ENCODE peak calls at places on chromosomes 1 and 21, in ten cellular contexts. L, N, Z, T, H, I, V, U, S and M are unnamed samples. For H3K4me1 and H3K36me3, the result is how much of the 10 kb centered on the place peaks cover.

GRCh38 chr1:105483436-105483835 is 1573.0 kb upstream of the PRMT6 start:
- DNase-seq in H (no peak), L (no peak), S (no peak), N (peak), T (no peak), I (no peak), V (no peak), U (no peak), Z (no peak), M (no peak)

GRCh38 chr21:28193189-28193588 is 799.5 kb downstream of the LTN1 start:
- DNase-seq in S (no peak), V (no peak), U (no peak), N (no peak), T (no peak), Z (no peak), H (no peak), I (no peak), L (peak), M (no peak)

GRCh38 chr1:236627717-236628116 is 23.4 kb upstream of the HEATR1 start:
- DNase-seq in Z (no peak), I (peak), L (no peak), U (no peak), V (no peak), S (no peak), T (no peak), N (no peak), H (no peak), M (no peak)

GRCh38 chr1:182397653-182398388 is 2.6 kb downstream of the TEDDM1 start:
- DNase-seq in V (peak), S (peak), L (no peak), Z (no peak), H (no peak), I (no peak), T (no peak), U (no peak), N (peak), M (no peak)

GRCh38 chr1:160801836-160802580 is 6.0 kb downstream of the LY9 start:
- DNase-seq in N (no peak), Z (no peak), H (no peak), T (no peak), L (no peak), S (no peak), V (no peak), U (no peak), I (no peak), M (no peak)

GRCh38 chr1:77347646-77348045 is 65.8 kb downstream of the AK5 start:
- DNase-seq in S (no peak), L (peak), H (peak), N (peak), T (no peak), Z (peak), I (no peak), U (no peak), V (no peak), M (no peak)

GRCh38 chr1:150875197-150876110 is 945 bp downstream of the ARNT start:
- DNase-seq in H (no peak), V (no peak), S (no peak), U (no peak), L (no peak), T (no peak), I (no peak), Z (peak), N (no peak), M (peak)

GRCh38 chr1:28394136-28394535 is 24.6 kb downstream of the PHACTR4 start:
- DNase-seq in H (no peak), I (no peak), U (no peak), Z (no peak), V (no peak), L (no peak), T (no peak), S (no peak), N (no peak), M (no peak)

GRCh38 chr21:31659286-31660133 is at the start of gene SOD1:
- DNase-seq in S (peak), N (peak), L (peak), I (peak), T (peak), H (peak), Z (peak), U (peak), V (peak), M (peak)

GRCh38 chr1:224149733-224150132 is 33.3 kb upstream of the DEGS1 start:
- DNase-seq in L (no peak), N (no peak), H (no peak), I (no peak), V (no peak), Z (no peak), U (no peak), S (no peak), T (no peak), M (no peak)

GRCh38 chr1:66452982-66453381 is 81.0 kb upstream of the SGIP1 start:
- DNase-seq in N (no peak), Z (no peak), L (no peak), T (no peak), I (no peak), U (no peak), V (no peak), H (no peak), S (no peak), M (no peak)

GRCh38 chr1:53710584-53710983 is 28.4 kb downstream of the GLIS1 start:
- DNase-seq in Z (no peak), H (no peak), T (no peak), I (no peak), V (no peak), U (peak), S (no peak), N (no peak), L (no peak), M (no peak)

GRCh38 chr21:38984982-38985422 is 179.3 kb downstream of the ETS2 start:
- DNase-seq in I (no peak), L (peak), T (no peak), S (no peak), Z (no peak), N (peak), U (no peak), H (no peak), V (no peak), M (no peak)

GRCh38 chr1:240663160-240663879 is 51.4 kb upstream of the GREM2 start:
- DNase-seq in N (peak), H (no peak), L (no peak), V (no peak), Z (no peak), T (no peak), S (no peak), U (no peak), I (no peak), M (no peak)

GRCh38 chr1:180886338-180886737 is 26.4 kb upstream of the KIAA1614 start:
- DNase-seq in S (no peak), V (no peak), Z (no peak), I (no peak), H (no peak), L (no peak), U (no peak), N (no peak), T (no peak), M (no peak)

GRCh38 chr1:218804014-218804785 is 369.5 kb upstream of the LYPLAL1 start:
- DNase-seq in N (no peak), T (no peak), V (no peak), Z (no peak), U (no peak), I (no peak), L (no peak), H (no peak), S (no peak), M (no peak)

GRCh38 chr1:99943238-99943794 is 26.5 kb upstream of the SLC35A3 start:
- DNase-seq in U (no peak), S (no peak), T (no peak), V (no peak), L (peak), N (peak), H (no peak), I (no peak), Z (peak), M (peak)

GRCh38 chr1:207128336-207128921 is 24.4 kb downstream of the C4BPA start:
- DNase-seq in N (no peak), T (no peak), Z (no peak), L (peak), V (no peak), U (no peak), S (no peak), I (no peak), H (peak), M (no peak)

GRCh38 chr1:59971464-59971911 is 44.9 kb upstream of the CYP2J2 start:
- DNase-seq in I (peak), L (peak), S (peak), H (peak), N (no peak), V (peak), Z (peak), T (peak), U (peak), M (peak)

GRCh38 chr1:240046000-240046399 is 45.7 kb upstream of the FMN2 start:
- DNase-seq in N (no peak), Z (no peak), S (no peak), T (no peak), L (no peak), H (no peak), I (no peak), V (no peak), U (no peak), M (no peak)

GRCh38 chr1:20719871-20720620 is 2.2 kb upstream of the KIF17 start:
- DNase-seq in Z (no peak), I (peak), S (peak), T (no peak), V (no peak), L (no peak), U (peak), H (no peak), N (no peak), M (no peak)

GRCh38 chr1:248814351-248814750 is 11.4 kb downstream of the SH3BP5L start:
- DNase-seq in Z (peak), N (no peak), L (no peak), T (no peak), I (no peak), S (no peak), V (no peak), H (peak), U (no peak), M (no peak)

GRCh38 chr1:172670316-172670715 is 11.4 kb downstream of the FASLG start:
- DNase-seq in Z (no peak), N (no peak), T (no peak), I (no peak), U (no peak), V (no peak), H (no peak), S (no peak), L (no peak), M (no peak)

GRCh38 chr1:7458946-7459345 is 312.1 kb upstream of the VAMP3 start:
- DNase-seq in S (no peak), V (no peak), U (no peak), T (no peak), N (no peak), I (no peak), Z (no peak), H (no peak), L (no peak), M (no peak)

GRCh38 chr1:154847891-154848290 is 22.2 kb downstream of the KCNN3 start:
- DNase-seq in S (no peak), U (no peak), Z (no peak), L (peak), V (no peak), H (no peak), N (no peak), I (peak), T (no peak), M (no peak)

GRCh38 chr21:35525443-35525842 is 476.3 kb upstream of the RUNX1 start:
- DNase-seq in U (no peak), V (no peak), S (no peak), Z (no peak), L (no peak), H (no peak), N (no peak), I (no peak), T (no peak), M (no peak)

GRCh38 chr1:221462345-221462744 is 279.5 kb downstream of the DUSP10 start:
- DNase-seq in U (no peak), L (no peak), T (no peak), I (no peak), S (no peak), Z (no peak), V (no peak), N (no peak), H (no peak), M (no peak)

GRCh38 chr21:29656504-29657227 is 283.1 kb downstream of the GRIK1 start:
- DNase-seq in I (no peak), L (peak), S (no peak), V (no peak), T (no peak), U (no peak), N (peak), Z (peak), H (peak), M (no peak)

GRCh38 chr1:153422450-153423068 is 6.2 kb downstream of the S100A7A start:
- DNase-seq in T (peak), Z (peak), U (no peak), S (peak), H (peak), L (peak), V (peak), I (peak), N (peak), M (peak)

GRCh38 chr1:9691108-9691445 is 39.5 kb downstream of the PIK3CD start:
- DNase-seq in N (peak), U (no peak), I (no peak), S (no peak), L (no peak), Z (no peak), H (peak), T (no peak), V (no peak), M (no peak)

GRCh38 chr1:7871136-7871535 is 18.3 kb upstream of the UTS2 start:
- DNase-seq in V (no peak), T (no peak), Z (no peak), U (no peak), L (no peak), N (no peak), S (no peak), H (no peak), I (no peak), M (no peak)

GRCh38 chr1:33004628-33005027 is 32.1 kb downstream of the AK2 start:
- DNase-seq in Z (no peak), S (no peak), N (peak), L (no peak), V (no peak), H (no peak), I (no peak), T (no peak), U (no peak), M (no peak)

GRCh38 chr1:26023826-26024225 is 2.3 kb downstream of the EXTL1 start:
- DNase-seq in N (no peak), L (peak), V (no peak), Z (no peak), T (no peak), H (no peak), S (no peak), U (no peak), I (no peak), M (no peak)

GRCh38 chr21:32388306-32388705 is 4.5 kb downstream of the URB1 start:
- DNase-seq in Z (no peak), H (no peak), S (no peak), T (no peak), L (no peak), I (no peak), V (no peak), N (no peak), U (no peak), M (no peak)

GRCh38 chr1:205391386-205391785 is 30.5 kb downstream of the LEMD1 start:
- DNase-seq in N (no peak), I (no peak), Z (no peak), V (no peak), T (no peak), L (no peak), S (no peak), U (no peak), H (peak), M (peak)

GRCh38 chr21:45228171-45228641 is 59.5 kb downstream of the POFUT2 start:
- DNase-seq in S (no peak), N (peak), H (peak), V (no peak), L (peak), Z (no peak), T (peak), I (no peak), U (peak), M (no peak)

GRCh38 chr1:16241116-16241763 is 4.3 kb upstream of the CPLANE2 start:
- DNase-seq in T (no peak), H (no peak), N (no peak), V (no peak), U (peak), I (no peak), Z (no peak), L (no peak), S (no peak), M (no peak)

GRCh38 chr1:27508139-27508665 is 18.2 kb upstream of the WASF2 start:
- DNase-seq in U (no peak), T (no peak), I (peak), N (no peak), S (no peak), Z (peak), H (no peak), V (no peak), L (no peak), M (no peak)

GRCh38 chr1:201383647-201384405 is 6.3 kb upstream of the TNNT2 start:
- DNase-seq in H (no peak), V (no peak), I (peak), T (no peak), U (no peak), S (no peak), Z (no peak), L (peak), N (peak), M (no peak)

GRCh38 chr1:247332215-247332900 is 691 bp upstream of the ZNF496 start:
- DNase-seq in L (peak), N (no peak), V (peak), T (peak), I (peak), U (peak), H (peak), Z (peak), S (peak), M (peak)

DNA sequence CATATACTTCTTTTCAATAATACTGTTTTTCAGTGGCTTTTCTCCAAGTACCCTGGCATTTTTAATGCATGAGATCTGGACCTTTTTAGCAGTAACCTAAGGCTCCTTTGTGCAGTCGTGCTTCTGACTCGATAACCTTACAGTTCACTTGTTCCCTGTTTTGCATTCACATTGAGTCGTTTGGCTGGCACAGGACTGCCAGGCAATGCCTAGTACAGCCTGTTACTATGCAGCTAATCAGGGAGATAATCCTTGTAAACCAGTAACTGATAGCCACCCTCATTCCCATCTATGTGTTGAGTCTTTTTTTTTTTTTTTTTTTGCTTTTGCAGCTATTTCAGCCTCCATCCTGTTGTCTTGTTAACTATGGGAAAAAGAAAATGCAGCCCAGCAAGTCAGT is 3.8 kb downstream of the ATP1B1 start:
- DNase-seq in I (no peak), U (no peak), L (no peak), V (peak), N (no peak), Z (no peak), H (no peak), S (no peak), T (no peak), M (peak)
- H3K27ac ChIP-seq in I (peak), U (peak), L (no peak), V (peak), N (peak), Z (no peak), H (peak), S (peak), T (no peak), M (peak)

GRCh38 chr1:198655464-198656121 is 16.8 kb downstream of the PTPRC start:
- DNase-seq in L (no peak), I (no peak), V (no peak), T (no peak), H (no peak), S (no peak), N (peak), U (no peak), Z (no peak), M (no peak)

GRCh38 chr1:198653815-198654413 is 15.1 kb downstream of the PTPRC start:
- DNase-seq in H (no peak), U (no peak), T (no peak), N (no peak), V (no peak), I (no peak), Z (no peak), S (no peak), L (no peak), M (no peak)

GRCh38 chr1:198660341-198661056 is 21.7 kb downstream of the PTPRC start:
- DNase-seq in Z (no peak), I (no peak), S (no peak), N (no peak), V (no peak), T (no peak), L (no peak), H (no peak), U (no peak), M (no peak)

GRCh38 chr1:198656500-198656932 is 17.7 kb downstream of the PTPRC start:
- DNase-seq in L (no peak), H (no peak), U (peak), S (peak), N (no peak), I (no peak), V (peak), Z (peak), T (peak), M (peak)

GRCh38 chr1:198657550-198658064 is 18.8 kb downstream of the PTPRC start:
- DNase-seq in Z (no peak), H (no peak), V (no peak), U (no peak), T (peak), N (peak), L (peak), I (no peak), S (no peak), M (no peak)
- H3K4me1 ChIP-seq in Z (under half), H (under half), V (under half), U (under half), T (half or more), N (under half), L (under half), I (under half), S (under half), M (under half)

GRCh38 chr1:2237773-2238172 is 9.7 kb downstream of the SKI start:
- DNase-seq in Z (no peak), U (no peak), L (no peak), V (no peak), S (no peak), T (no peak), N (no peak), H (no peak), I (no peak), M (no peak)
- H3K36me3 ChIP-seq in Z (under half), U (under half), L (under half), V (under half), S (under half), T (under half), N (under half), H (under half), I (under half), M (under half)

DNA sequence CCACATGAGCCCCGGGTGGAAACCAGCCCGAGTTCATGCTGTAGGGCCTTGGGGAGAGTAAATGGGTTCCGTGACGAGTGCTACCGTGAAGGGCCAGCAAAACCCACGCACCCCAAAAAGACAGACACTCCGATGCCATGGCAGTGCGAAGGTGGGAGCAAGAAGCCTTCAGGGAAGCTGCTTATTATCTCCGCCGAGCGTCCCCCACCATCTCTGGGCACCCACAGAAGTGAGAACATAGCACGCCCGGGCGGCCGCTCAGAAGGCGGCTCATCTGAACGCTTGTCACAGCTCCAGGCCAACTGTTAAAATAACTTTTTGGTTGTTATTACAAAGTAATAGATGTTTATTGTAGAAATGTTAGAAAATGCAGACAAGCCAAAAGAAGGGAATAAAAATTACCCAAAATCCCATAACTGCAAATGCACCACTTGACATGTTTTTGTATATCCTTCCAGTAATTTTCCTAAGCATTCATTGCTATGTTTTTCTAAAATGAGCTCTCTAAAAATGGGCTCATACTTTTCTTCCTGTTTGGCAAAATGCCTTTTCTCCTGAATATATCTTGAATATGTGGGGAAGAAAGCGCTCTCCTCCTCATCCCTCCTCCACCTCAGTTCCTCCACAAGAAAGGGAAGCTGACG is 234.9 kb downstream of the NPHP4 start:
- DNase-seq in H (no peak), L (no peak), T (no peak), U (no peak), I (no peak), S (no peak), Z (no peak), N (no peak), V (no peak), M (no peak)
- H3K27ac ChIP-seq in H (no peak), L (no peak), T (no peak), U (no peak), I (no peak), S (no peak), Z (no peak), N (no peak), V (no peak), M (no peak)

GRCh38 chr1:204093756-204094155 is 20.8 kb downstream of the SOX13 start:
- DNase-seq in Z (no peak), U (no peak), I (no peak), S (no peak), H (no peak), L (no peak), V (no peak), N (no peak), T (no peak), M (no peak)

GRCh38 chr1:204092632-204093420 is 19.9 kb downstream of the SOX13 start:
- DNase-seq in S (no peak), U (no peak), N (no peak), H (no peak), T (no peak), I (no peak), Z (no peak), V (no peak), L (no peak), M (no peak)

GRCh38 chr1:204093421-204093717 is 20.5 kb downstream of the SOX13 start:
- DNase-seq in T (no peak), N (no peak), S (no peak), L (no peak), V (peak), Z (no peak), U (no peak), I (no peak), H (no peak), M (peak)

GRCh38 chr1:204091066-204091465 is 18.2 kb downstream of the SOX13 start:
- DNase-seq in H (no peak), N (no peak), V (no peak), I (no peak), U (no peak), L (no peak), Z (no peak), T (no peak), S (no peak), M (no peak)

GRCh38 chr1:204091787-204092312 is 18.9 kb downstream of the SOX13 start:
- DNase-seq in S (no peak), I (no peak), H (no peak), V (no peak), T (no peak), N (no peak), L (no peak), Z (no peak), U (no peak), M (no peak)
- H3K4me1 ChIP-seq in S (half or more), I (half or more), H (under half), V (half or more), T (under half), N (under half), L (under half), Z (under half), U (half or more), M (under half)